ENCODE peak calls at places on chromosomes 2 and 18, in four cellular contexts. One of them, this sample, is unnamed.
A peak's percentile ranks its signal among the peaks of the same experiment; 100 is the strongest.

GRCh38 chr2:207768168-207768890 is 1.4 kb downstream of the FZD5 start:
- DNase-seq in tibial nerve: no peak
- DNase-seq in body of pancreas: peak; percentile 65
- DNase-seq in endothelial cell of umbilical vein: peak; percentile 63
- DNase-seq in this sample: peak; percentile 67

GRCh38 chr2:178227187-178227586 is 32.9 kb downstream of the OSBPL6 start:
- DNase-seq in body of pancreas: no peak
- DNase-seq in tibial nerve: no peak
- DNase-seq in endothelial cell of umbilical vein: peak; percentile 52
- DNase-seq in this sample: no peak

GRCh38 chr2:67626656-67627055 is 229.5 kb downstream of the ETAA1 start:
- DNase-seq in body of pancreas: no peak
- DNase-seq in tibial nerve: no peak
- DNase-seq in endothelial cell of umbilical vein: no peak
- DNase-seq in this sample: no peak

GRCh38 chr2:19811186-19811585 is 90.6 kb downstream of the TTC32 start:
- DNase-seq in tibial nerve: no peak
- DNase-seq in endothelial cell of umbilical vein: no peak
- DNase-seq in body of pancreas: no peak
- DNase-seq in this sample: no peak

GRCh38 chr18:23337599-23338444 is 115.3 kb upstream of the RIOK3 start:
- DNase-seq in tibial nerve: no peak
- DNase-seq in body of pancreas: no peak
- DNase-seq in endothelial cell of umbilical vein: peak; percentile 58
- DNase-seq in this sample: peak; percentile 10

GRCh38 chr2:15893689-15894325 is 46.5 kb upstream of the MYCN start:
- DNase-seq in body of pancreas: no peak
- DNase-seq in endothelial cell of umbilical vein: no peak
- DNase-seq in tibial nerve: no peak
- DNase-seq in this sample: no peak

GRCh38 chr18:23716516-23716915 is 27.3 kb downstream of the LAMA3 start:
- DNase-seq in tibial nerve: no peak
- DNase-seq in endothelial cell of umbilical vein: no peak
- DNase-seq in body of pancreas: no peak
- DNase-seq in this sample: no peak

GRCh38 chr2:137715731-137716191 is 248.5 kb upstream of the HNMT start:
- DNase-seq in endothelial cell of umbilical vein: no peak
- DNase-seq in tibial nerve: no peak
- DNase-seq in body of pancreas: no peak
- DNase-seq in this sample: no peak

GRCh38 chr2:120761911-120762310 is 26.2 kb downstream of the GLI2 start:
- DNase-seq in tibial nerve: no peak
- DNase-seq in body of pancreas: no peak
- DNase-seq in endothelial cell of umbilical vein: no peak
- DNase-seq in this sample: no peak

GRCh38 chr2:178404380-178404767 is 46.6 kb downstream of the PRKRA start:
- DNase-seq in endothelial cell of umbilical vein: peak; percentile 92
- DNase-seq in body of pancreas: no peak
- DNase-seq in tibial nerve: no peak
- DNase-seq in this sample: no peak

GRCh38 chr2:207487650-207488315 is 42.0 kb upstream of the CREB1 start:
- DNase-seq in endothelial cell of umbilical vein: no peak
- DNase-seq in body of pancreas: no peak
- DNase-seq in tibial nerve: no peak
- DNase-seq in this sample: peak; percentile 63

GRCh38 chr2:65033178-65033577 is 23.0 kb upstream of the CEP68 start:
- DNase-seq in body of pancreas: no peak
- DNase-seq in endothelial cell of umbilical vein: peak; percentile 43
- DNase-seq in tibial nerve: no peak
- DNase-seq in this sample: peak; percentile 29

GRCh38 chr18:56233595-56233994 is 404.8 kb downstream of the TXNL1 start:
- DNase-seq in tibial nerve: peak; percentile 19
- DNase-seq in body of pancreas: peak; percentile 5
- DNase-seq in endothelial cell of umbilical vein: peak; percentile 34
- DNase-seq in this sample: no peak

GRCh38 chr18:57931038-57931437 is 113.0 kb upstream of the NEDD4L start:
- DNase-seq in body of pancreas: no peak
- DNase-seq in endothelial cell of umbilical vein: no peak
- DNase-seq in tibial nerve: no peak
- DNase-seq in this sample: no peak

GRCh38 chr2:12061317-12061716 is 314.9 kb downstream of the LPIN1 start:
- DNase-seq in tibial nerve: no peak
- DNase-seq in endothelial cell of umbilical vein: no peak
- DNase-seq in body of pancreas: no peak
- DNase-seq in this sample: no peak

GRCh38 chr2:59904145-59904544 is 649.3 kb downstream of the BCL11A start:
- DNase-seq in body of pancreas: no peak
- DNase-seq in endothelial cell of umbilical vein: no peak
- DNase-seq in tibial nerve: no peak
- DNase-seq in this sample: no peak

GRCh38 chr18:48179005-48179404 is 230.2 kb downstream of the ZBTB7C start:
- DNase-seq in body of pancreas: no peak
- DNase-seq in tibial nerve: no peak
- DNase-seq in endothelial cell of umbilical vein: no peak
- DNase-seq in this sample: no peak

GRCh38 chr2:134452042-134452733 is 198.3 kb downstream of the MGAT5 start:
- DNase-seq in endothelial cell of umbilical vein: no peak
- DNase-seq in tibial nerve: no peak
- DNase-seq in body of pancreas: peak; percentile 1
- DNase-seq in this sample: no peak

GRCh38 chr18:59325965-59326364 is 7.5 kb upstream of the CPLX4 start:
- DNase-seq in tibial nerve: no peak
- DNase-seq in endothelial cell of umbilical vein: no peak
- DNase-seq in body of pancreas: no peak
- DNase-seq in this sample: no peak

GRCh38 chr18:36402765-36403396 is 105.4 kb downstream of the FHOD3 start:
- DNase-seq in body of pancreas: peak; percentile 30
- DNase-seq in tibial nerve: peak; percentile 74
- DNase-seq in endothelial cell of umbilical vein: no peak
- DNase-seq in this sample: no peak

GRCh38 chr2:226310081-226310625 is 489.5 kb downstream of the IRS1 start:
- DNase-seq in endothelial cell of umbilical vein: no peak
- DNase-seq in body of pancreas: no peak
- DNase-seq in tibial nerve: no peak
- DNase-seq in this sample: no peak

GRCh38 chr2:24492283-24493272 is 1.5 kb downstream of the NCOA1 start:
- DNase-seq in endothelial cell of umbilical vein: peak; percentile 22
- DNase-seq in body of pancreas: peak; percentile 16
- DNase-seq in tibial nerve: peak; percentile 41
- DNase-seq in this sample: no peak

GRCh38 chr18:2971741-2972552 is 41.0 kb downstream of the LPIN2 start:
- DNase-seq in tibial nerve: peak; percentile 50
- DNase-seq in body of pancreas: peak; percentile 67
- DNase-seq in endothelial cell of umbilical vein: no peak
- DNase-seq in this sample: no peak

GRCh38 chr2:240411261-240412160 is 24.0 kb upstream of the GPC1 start:
- DNase-seq in endothelial cell of umbilical vein: no peak
- DNase-seq in body of pancreas: no peak
- DNase-seq in tibial nerve: no peak
- DNase-seq in this sample: no peak

GRCh38 chr2:240704651-240705050 is 13.0 kb downstream of the AQP12A start:
- DNase-seq in endothelial cell of umbilical vein: no peak
- DNase-seq in body of pancreas: no peak
- DNase-seq in tibial nerve: no peak
- DNase-seq in this sample: no peak

GRCh38 chr18:31149351-31149750 is 13.3 kb downstream of the DSC1 start:
- DNase-seq in tibial nerve: no peak
- DNase-seq in body of pancreas: no peak
- DNase-seq in endothelial cell of umbilical vein: no peak
- DNase-seq in this sample: no peak

GRCh38 chr2:173996766-173997165 is 31.6 kb upstream of the SP3 start:
- DNase-seq in tibial nerve: no peak
- DNase-seq in body of pancreas: no peak
- DNase-seq in endothelial cell of umbilical vein: no peak
- DNase-seq in this sample: no peak

GRCh38 chr2:170258382-170258781 is 80.4 kb downstream of the MYO3B start:
- DNase-seq in body of pancreas: no peak
- DNase-seq in endothelial cell of umbilical vein: no peak
- DNase-seq in tibial nerve: no peak
- DNase-seq in this sample: no peak

GRCh38 chr2:209472871-209473270 is 49.0 kb downstream of the MAP2 start:
- DNase-seq in tibial nerve: no peak
- DNase-seq in body of pancreas: no peak
- DNase-seq in endothelial cell of umbilical vein: peak; percentile 8
- DNase-seq in this sample: no peak

GRCh38 chr2:60486067-60486466 is 67.4 kb downstream of the BCL11A start:
- DNase-seq in body of pancreas: no peak
- DNase-seq in tibial nerve: no peak
- DNase-seq in endothelial cell of umbilical vein: no peak
- DNase-seq in this sample: no peak

GRCh38 chr2:37894601-37895000 is 30.5 kb upstream of the RMDN2 start:
- DNase-seq in tibial nerve: no peak
- DNase-seq in body of pancreas: no peak
- DNase-seq in endothelial cell of umbilical vein: no peak
- DNase-seq in this sample: no peak

GRCh38 chr2:40725950-40726349 is 274.1 kb upstream of the SLC8A1 start:
- DNase-seq in endothelial cell of umbilical vein: no peak
- DNase-seq in tibial nerve: no peak
- DNase-seq in body of pancreas: no peak
- DNase-seq in this sample: no peak

GRCh38 chr2:95303191-95303914 is 6.2 kb downstream of the KCNIP3 start:
- DNase-seq in endothelial cell of umbilical vein: no peak
- DNase-seq in tibial nerve: no peak
- DNase-seq in body of pancreas: no peak
- DNase-seq in this sample: no peak

GRCh38 chr2:112087346-112088020 is 32.4 kb downstream of the TMEM87B start:
- DNase-seq in endothelial cell of umbilical vein: no peak
- DNase-seq in body of pancreas: no peak
- DNase-seq in tibial nerve: no peak
- DNase-seq in this sample: no peak

GRCh38 chr2:28623582-28624405 is 127.8 kb upstream of the PPP1CB start:
- DNase-seq in tibial nerve: no peak
- DNase-seq in body of pancreas: no peak
- DNase-seq in endothelial cell of umbilical vein: no peak
- DNase-seq in this sample: no peak

GRCh38 chr2:28626376-28626775 is 125.3 kb upstream of the PPP1CB start:
- DNase-seq in endothelial cell of umbilical vein: no peak
- DNase-seq in body of pancreas: no peak
- DNase-seq in tibial nerve: no peak
- DNase-seq in this sample: no peak

GRCh38 chr2:28622101-28622499 is 126.2 kb downstream of the PLB1 start:
- DNase-seq in tibial nerve: no peak
- DNase-seq in endothelial cell of umbilical vein: no peak
- DNase-seq in body of pancreas: no peak
- DNase-seq in this sample: no peak

GRCh38 chr2:28624798-28625701 is 126.6 kb upstream of the PPP1CB start:
- DNase-seq in endothelial cell of umbilical vein: no peak
- DNase-seq in tibial nerve: peak; percentile 57
- DNase-seq in body of pancreas: peak; percentile 86
- DNase-seq in this sample: no peak

DNA sequence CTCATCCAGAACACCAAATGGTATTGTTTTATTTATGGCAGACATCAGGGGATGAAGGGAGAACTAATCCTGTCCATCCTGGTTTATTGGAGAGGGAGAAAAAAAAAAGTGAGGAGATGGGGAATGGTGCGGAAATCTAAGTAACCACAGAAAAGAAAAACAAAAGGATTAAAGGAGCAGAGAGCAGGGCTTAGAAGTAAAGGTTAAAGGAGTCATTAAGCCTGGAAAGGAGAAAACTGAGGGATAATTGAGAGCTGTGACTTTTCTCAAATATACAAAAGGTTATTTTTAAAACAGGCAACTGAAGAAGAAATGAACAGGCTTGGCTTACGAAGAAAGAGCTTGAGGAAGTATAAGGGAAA is 127.2 kb upstream of the PPP1CB start:
- DNase-seq in body of pancreas: no peak
- DNase-seq in tibial nerve: no peak
- DNase-seq in endothelial cell of umbilical vein: no peak
- DNase-seq in this sample: no peak
- H3K4me1 ChIP-seq in body of pancreas: peaks cover 72% of the 10 kb centered on the region
- H3K4me1 ChIP-seq in tibial nerve: peaks cover 63% of the 10 kb centered on the region
- H3K4me1 ChIP-seq in endothelial cell of umbilical vein: peaks cover 16% of the 10 kb centered on the region
- H3K4me1 ChIP-seq in this sample: peaks cover 9% of the 10 kb centered on the region

GRCh38 chr2:152650768-152651371 is 66.4 kb downstream of the PRPF40A start:
- DNase-seq in endothelial cell of umbilical vein: no peak
- DNase-seq in body of pancreas: no peak
- DNase-seq in tibial nerve: no peak
- DNase-seq in this sample: no peak
- TF ChIP-seq POLR2A in endothelial cell of umbilical vein: no peak
- TF ChIP-seq POLR2A in body of pancreas: no peak
- TF ChIP-seq POLR2A in tibial nerve: no peak
- TF ChIP-seq POLR2A in this sample: no peak

GRCh38 chr2:85255456-85255812 is 72.4 kb downstream of the TGOLN2 start:
- DNase-seq in tibial nerve: no peak
- DNase-seq in body of pancreas: no peak
- DNase-seq in endothelial cell of umbilical vein: peak; percentile 13
- DNase-seq in this sample: no peak
- H3K4me1 ChIP-seq in tibial nerve: peaks cover 80% of the 10 kb centered on the region
- H3K4me1 ChIP-seq in body of pancreas: peaks cover 28% of the 10 kb centered on the region
- H3K4me1 ChIP-seq in endothelial cell of umbilical vein: peaks cover 37% of the 10 kb centered on the region
- H3K4me1 ChIP-seq in this sample: no peaks in the 10 kb centered on the region

DNA sequence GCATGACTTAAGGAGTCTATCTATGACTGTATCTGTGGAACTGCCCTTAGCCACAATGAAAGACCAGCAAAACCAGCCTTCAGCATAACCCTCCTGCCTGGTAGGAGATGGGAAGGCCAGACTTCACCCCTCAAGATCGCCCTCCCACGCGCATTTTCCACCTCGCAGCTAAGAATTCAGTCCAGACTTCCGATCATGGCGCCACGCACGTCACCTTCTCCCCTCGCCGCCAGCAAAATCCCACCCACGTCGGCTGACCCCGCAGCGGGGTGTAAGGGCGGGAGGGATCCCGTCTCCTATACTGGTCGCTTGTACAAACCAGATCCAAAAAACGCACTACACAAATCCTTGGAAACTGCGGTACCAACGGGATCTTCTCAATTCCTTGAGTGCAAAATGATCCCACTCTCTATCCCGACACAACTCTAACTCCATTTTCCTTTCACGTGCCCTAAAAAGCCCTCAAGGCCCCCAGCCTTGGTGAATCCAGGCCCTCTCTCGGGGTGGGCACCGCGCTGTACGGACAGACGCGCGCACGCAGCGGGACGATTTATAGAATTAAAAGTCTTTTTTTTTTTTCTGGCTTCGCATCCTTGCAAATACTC is 1.0 kb upstream of the BMPR2 start:
- DNase-seq in body of pancreas: peak; percentile 54
- DNase-seq in endothelial cell of umbilical vein: peak; percentile 86
- DNase-seq in tibial nerve: peak; percentile 36
- DNase-seq in this sample: no peak
- TF ChIP-seq POLR2A in body of pancreas: no peak
- TF ChIP-seq POLR2A in endothelial cell of umbilical vein: no peak
- TF ChIP-seq POLR2A in tibial nerve: no peak
- TF ChIP-seq POLR2A in this sample: peak; percentile 20

GRCh38 chr2:239262484-239263230 is 138.2 kb downstream of the HDAC4 start:
- DNase-seq in body of pancreas: no peak
- DNase-seq in endothelial cell of umbilical vein: no peak
- DNase-seq in tibial nerve: no peak
- DNase-seq in this sample: no peak
- H3K4me1 ChIP-seq in body of pancreas: peaks cover 32% of the 10 kb centered on the region
- H3K4me1 ChIP-seq in endothelial cell of umbilical vein: peaks cover 11% of the 10 kb centered on the region
- H3K4me1 ChIP-seq in tibial nerve: peaks cover 86% of the 10 kb centered on the region
- H3K4me1 ChIP-seq in this sample: peaks cover 35% of the 10 kb centered on the region

GRCh38 chr2:198004921-198005829 is 200.8 kb downstream of the PLCL1 start:
- DNase-seq in tibial nerve: no peak
- DNase-seq in endothelial cell of umbilical vein: peak; percentile 10
- DNase-seq in body of pancreas: no peak
- DNase-seq in this sample: no peak
- TF ChIP-seq POLR2A in tibial nerve: no peak
- TF ChIP-seq POLR2A in endothelial cell of umbilical vein: no peak
- TF ChIP-seq POLR2A in body of pancreas: no peak
- TF ChIP-seq POLR2A in this sample: no peak